ENCODE peak calls at places on chromosome 2, in ten cellular contexts. P, U, D, N, I, C, S, V, K and G are unnamed samples.

GRCh38 chr2:239957681-239958181 is 67.4 kb downstream of the NDUFA10 start:
- DNase-seq in P (no peak), U (no peak), D (no peak), N (no peak), I (no peak), C (peak; percentile 20), S (no peak), V (no peak), K (no peak), G (peak; percentile 19)

GRCh38 chr2:208125242-208125641 is 918 bp upstream of the CRYGD start:
- DNase-seq in P (no peak), U (no peak), D (no peak), N (no peak), I (no peak), C (no peak), S (no peak), V (no peak), K (no peak), G (no peak)

GRCh38 chr2:64987963-64988419 is 1.2 kb upstream of the SLC1A4 start:
- DNase-seq in P (no peak), U (no peak), D (no peak), N (peak; percentile 83), I (peak; percentile 90), C (no peak), S (no peak), V (no peak), K (no peak), G (no peak)

GRCh38 chr2:170185319-170185718 is 7.4 kb downstream of the MYO3B start:
- DNase-seq in P (no peak), U (no peak), D (no peak), N (no peak), I (no peak), C (no peak), S (no peak), V (no peak), K (no peak), G (no peak)

GRCh38 chr2:30503007-30503691 is 56.1 kb downstream of the LCLAT1 start:
- DNase-seq in P (no peak), U (no peak), D (no peak), N (peak; percentile 22), I (peak; percentile 40), C (no peak), S (no peak), V (no peak), K (no peak), G (peak; percentile 38)

GRCh38 chr2:203533696-203534471 is 1.2 kb downstream of the RAPH1 start:
- DNase-seq in P (peak; percentile 0), U (no peak), D (no peak), N (peak; percentile 33), I (peak; percentile 81), C (no peak), S (no peak), V (no peak), K (peak; percentile 9), G (peak; percentile 17)

GRCh38 chr2:18336975-18337374 is 223.5 kb downstream of the RDH14 start:
- DNase-seq in P (no peak), U (no peak), D (no peak), N (no peak), I (no peak), C (no peak), S (no peak), V (no peak), K (no peak), G (no peak)

GRCh38 chr2:142863485-142863921 is 14.0 kb upstream of the KYNU start:
- DNase-seq in P (no peak), U (no peak), D (no peak), N (no peak), I (peak; percentile 85), C (no peak), S (no peak), V (no peak), K (no peak), G (no peak)

GRCh38 chr2:160411167-160411566 is 82.4 kb downstream of the RBMS1 start:
- DNase-seq in P (no peak), U (no peak), D (no peak), N (no peak), I (no peak), C (no peak), S (no peak), V (no peak), K (no peak), G (peak; percentile 60)

GRCh38 chr2:167331636-167332232 is 443.5 kb downstream of the XIRP2 start:
- DNase-seq in P (no peak), U (no peak), D (no peak), N (peak; percentile 89), I (no peak), C (no peak), S (no peak), V (no peak), K (peak; percentile 70), G (peak; percentile 57)

GRCh38 chr2:30566675-30567074 is 119.6 kb downstream of the LCLAT1 start:
- DNase-seq in P (no peak), U (no peak), D (no peak), N (no peak), I (peak; percentile 8), C (no peak), S (no peak), V (no peak), K (no peak), G (no peak)

GRCh38 chr2:162828545-162828944 is 10.0 kb downstream of the KCNH7 start:
- DNase-seq in P (no peak), U (no peak), D (no peak), N (no peak), I (no peak), C (no peak), S (no peak), V (no peak), K (no peak), G (no peak)

GRCh38 chr2:162029287-162029901 is 44.6 kb downstream of the DPP4 start:
- DNase-seq in P (no peak), U (peak; percentile 58), D (peak; percentile 27), N (no peak), I (peak; percentile 65), C (no peak), S (peak; percentile 42), V (no peak), K (no peak), G (peak; percentile 50)

GRCh38 chr2:42754021-42754775 is 9.7 kb downstream of the OXER1 start:
- DNase-seq in P (no peak), U (no peak), D (no peak), N (no peak), I (no peak), C (no peak), S (peak; percentile 75), V (no peak), K (no peak), G (peak; percentile 29)

DNA sequence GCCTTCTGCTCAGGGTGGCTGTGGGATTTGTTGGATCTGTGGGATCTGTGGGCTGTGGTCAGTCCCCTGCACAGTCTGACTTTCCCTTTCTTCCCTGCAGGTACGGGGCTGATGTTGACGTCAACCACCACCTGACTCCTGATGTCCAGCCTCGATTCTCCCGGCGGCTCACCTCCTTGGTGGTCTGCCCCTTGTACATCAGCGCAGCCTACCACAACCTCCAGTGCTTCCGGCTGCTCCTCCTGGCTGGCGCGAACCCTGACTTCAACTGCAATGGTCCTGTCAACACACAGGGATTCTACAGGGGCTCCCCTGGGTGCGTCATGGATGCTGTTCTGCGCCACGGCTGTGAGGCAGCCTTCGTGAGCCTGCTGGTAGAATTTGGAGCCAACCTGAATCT is 17.5 kb downstream of the ASB1 start:
- DNase-seq in P (no peak), U (no peak), D (no peak), N (no peak), I (no peak), C (no peak), S (no peak), V (no peak), K (no peak), G (no peak)
- H3K36me3 ChIP-seq in P (peaks cover 54% of the 10 kb centered on the region), U (no peaks in the 10 kb centered on the region), D (peaks cover 71% of the 10 kb centered on the region), N (peaks cover 24% of the 10 kb centered on the region), I (peaks cover 16% of the 10 kb centered on the region), C (peaks cover 13% of the 10 kb centered on the region), S (peaks cover 53% of the 10 kb centered on the region), V (no peaks in the 10 kb centered on the region), K (peaks cover 33% of the 10 kb centered on the region), G (peaks cover 22% of the 10 kb centered on the region)

GRCh38 chr2:98561902-98562695 is 46.2 kb downstream of the COA5 start:
- DNase-seq in P (no peak), U (no peak), D (no peak), N (no peak), I (peak; percentile 33), C (peak; percentile 77), S (no peak), V (no peak), K (no peak), G (no peak)
- H3K36me3 ChIP-seq in P (peaks cover 93% of the 10 kb centered on the region), U (no peaks in the 10 kb centered on the region), D (peaks cover 81% of the 10 kb centered on the region), N (peaks cover 7% of the 10 kb centered on the region), I (no peaks in the 10 kb centered on the region), C (peaks cover 2% of the 10 kb centered on the region), S (peaks cover 64% of the 10 kb centered on the region), V (no peaks in the 10 kb centered on the region), K (peaks cover 16% of the 10 kb centered on the region), G (no peaks in the 10 kb centered on the region)

GRCh38 chr2:25077792-25078170 is 35.9 kb downstream of the EFR3B start:
- DNase-seq in P (no peak), U (no peak), D (no peak), N (no peak), I (no peak), C (no peak), S (no peak), V (no peak), K (no peak), G (no peak)

GRCh38 chr2:25079050-25079635 is 37.3 kb downstream of the EFR3B start:
- DNase-seq in P (no peak), U (no peak), D (no peak), N (no peak), I (no peak), C (no peak), S (no peak), V (no peak), K (no peak), G (no peak)

GRCh38 chr2:25078171-25079049 is 36.5 kb downstream of the EFR3B start:
- DNase-seq in P (no peak), U (no peak), D (no peak), N (no peak), I (peak; percentile 28), C (no peak), S (no peak), V (no peak), K (no peak), G (peak; percentile 40)

GRCh38 chr2:25074826-25075225 is 33.0 kb downstream of the EFR3B start:
- DNase-seq in P (no peak), U (no peak), D (no peak), N (no peak), I (no peak), C (no peak), S (no peak), V (no peak), K (no peak), G (no peak)

GRCh38 chr2:25076749-25077148 is 34.9 kb downstream of the EFR3B start:
- DNase-seq in P (no peak), U (no peak), D (no peak), N (no peak), I (no peak), C (no peak), S (no peak), V (no peak), K (no peak), G (no peak)
- H3K36me3 ChIP-seq in P (no peaks in the 10 kb centered on the region), U (no peaks in the 10 kb centered on the region), D (no peaks in the 10 kb centered on the region), N (no peaks in the 10 kb centered on the region), I (no peaks in the 10 kb centered on the region), C (no peaks in the 10 kb centered on the region), S (no peaks in the 10 kb centered on the region), V (no peaks in the 10 kb centered on the region), K (peaks cover 4% of the 10 kb centered on the region), G (no peaks in the 10 kb centered on the region)

DNA sequence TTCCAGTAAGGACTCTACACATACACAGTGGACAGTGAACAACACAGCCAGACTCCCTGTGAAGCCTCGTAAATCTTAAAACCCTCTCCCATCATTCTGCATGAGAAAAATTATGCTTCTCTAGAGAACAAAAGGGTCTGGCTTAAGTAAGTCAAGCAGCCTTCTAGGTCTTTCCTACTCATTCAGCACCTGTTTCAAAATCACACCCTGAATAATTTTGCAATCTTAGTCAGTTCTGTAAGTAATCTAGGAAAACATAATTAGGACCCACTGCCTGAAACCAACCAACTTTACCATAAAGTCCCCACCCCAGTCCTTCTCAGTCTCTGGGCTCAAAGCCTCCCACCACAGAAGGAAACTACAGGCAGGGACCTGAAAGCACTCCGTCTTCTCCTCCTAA is 19.7 kb downstream of the IAH1 start:
- DNase-seq in P (no peak), U (no peak), D (no peak), N (no peak), I (no peak), C (no peak), S (no peak), V (no peak), K (no peak), G (no peak)
- H3K36me3 ChIP-seq in P (peaks cover 63% of the 10 kb centered on the region), U (no peaks in the 10 kb centered on the region), D (peaks cover 86% of the 10 kb centered on the region), N (peaks cover 41% of the 10 kb centered on the region), I (peaks cover 20% of the 10 kb centered on the region), C (peaks cover 9% of the 10 kb centered on the region), S (peaks cover 100% of the 10 kb centered on the region), V (no peaks in the 10 kb centered on the region), K (peaks cover 40% of the 10 kb centered on the region), G (peaks cover 60% of the 10 kb centered on the region)